ENCODE peak calls at places on chromosome 4, in four cellular contexts. C, T, L and Z are unnamed samples.

GRCh38 chr4:139176299-139177048 is 544 bp downstream of the ELF2 start:
- DNase-seq in C (peak), T (peak), L (peak), Z (peak)

GRCh38 chr4:81003549-81004240 is 26.8 kb upstream of the BMP3 start:
- DNase-seq in C (no peak), T (no peak), L (peak), Z (no peak)

GRCh38 chr4:7647932-7648812 is 213.4 kb upstream of the PSAPL1 start:
- DNase-seq in C (no peak), T (no peak), L (no peak), Z (no peak)

GRCh38 chr4:3675251-3676115 is 90.7 kb upstream of the ADRA2C start:
- DNase-seq in C (no peak), T (no peak), L (no peak), Z (no peak)

GRCh38 chr4:122152699-122153328 is 683 bp downstream of the BLTP1 start:
- DNase-seq in C (peak), T (no peak), L (peak), Z (peak)

GRCh38 chr4:17597517-17597916 is 16.9 kb upstream of the MED28 start:
- DNase-seq in C (no peak), T (no peak), L (no peak), Z (no peak)

GRCh38 chr4:55036405-55036804 is 89.0 kb downstream of the KDR start:
- DNase-seq in C (no peak), T (no peak), L (no peak), Z (no peak)

GRCh38 chr4:8322794-8323704 is 53.5 kb downstream of the HTRA3 start:
- DNase-seq in C (no peak), T (no peak), L (no peak), Z (no peak)

GRCh38 chr4:152807294-152807829 is 27.6 kb downstream of the ARFIP1 start:
- DNase-seq in C (no peak), T (no peak), L (no peak), Z (no peak)

GRCh38 chr4:84634961-84635360 is 52.0 kb downstream of the CDS1 start:
- DNase-seq in C (no peak), T (no peak), L (no peak), Z (no peak)

GRCh38 chr4:162497564-162498167 is 333.9 kb upstream of the FSTL5 start:
- DNase-seq in C (no peak), T (no peak), L (no peak), Z (no peak)

GRCh38 chr4:81790477-81790876 is 318.8 kb upstream of the RASGEF1B start:
- DNase-seq in C (no peak), T (no peak), L (no peak), Z (no peak)

GRCh38 chr4:140037353-140038030 is 116.5 kb downstream of the MAML3 start:
- DNase-seq in C (no peak), T (no peak), L (no peak), Z (no peak)

GRCh38 chr4:17912011-17912410 is 101.2 kb downstream of the NCAPG start:
- DNase-seq in C (no peak), T (no peak), L (no peak), Z (no peak)

GRCh38 chr4:125911481-125911880 is 596.7 kb downstream of the FAT4 start:
- DNase-seq in C (no peak), T (no peak), L (no peak), Z (no peak)

GRCh38 chr4:58515206-58515605 is 1405.0 kb upstream of the IGFBP7 start:
- DNase-seq in C (no peak), T (no peak), L (no peak), Z (no peak)

GRCh38 chr4:77349796-77350195 is 192.8 kb downstream of the CCNG2 start:
- DNase-seq in C (no peak), T (no peak), L (no peak), Z (no peak)

GRCh38 chr4:80058740-80059139 is 14.3 kb downstream of the ANTXR2 start:
- DNase-seq in C (no peak), T (no peak), L (no peak), Z (no peak)

GRCh38 chr4:59517007-59517406 is 1683.1 kb upstream of the ADGRL3 start:
- DNase-seq in C (no peak), T (no peak), L (no peak), Z (no peak)

GRCh38 chr4:99811850-99812249 is 4.8 kb upstream of the DAPP1 start:
- DNase-seq in C (no peak), T (no peak), L (peak), Z (no peak)

GRCh38 chr4:110165382-110166285 is 32.8 kb downstream of the ELOVL6 start:
- DNase-seq in C (peak), T (no peak), L (peak), Z (no peak)

GRCh38 chr4:55397024-55397520 is 1.3 kb downstream of the TMEM165 start:
- DNase-seq in C (peak), T (no peak), L (no peak), Z (no peak)

GRCh38 chr4:184267206-184267608 is 49.5 kb upstream of the ENPP6 start:
- DNase-seq in C (no peak), T (no peak), L (no peak), Z (no peak)

GRCh38 chr4:101306225-101306624 is 41.1 kb downstream of the PPP3CA start:
- DNase-seq in C (no peak), T (no peak), L (no peak), Z (no peak)

GRCh38 chr4:1212546-1213335 is 36.2 kb downstream of the CTBP1 start:
- DNase-seq in C (no peak), T (no peak), L (no peak), Z (no peak)

GRCh38 chr4:81030617-81031388 is at the start of gene BMP3:
- DNase-seq in C (peak), T (peak), L (peak), Z (peak)

GRCh38 chr4:183674153-183674552 is 15.1 kb downstream of the TRAPPC11 start:
- DNase-seq in C (no peak), T (no peak), L (no peak), Z (no peak)

GRCh38 chr4:52110171-52110570 is 59.1 kb downstream of the SPATA18 start:
- DNase-seq in C (no peak), T (no peak), L (no peak), Z (no peak)

GRCh38 chr4:2292679-2293108 is 30.8 kb upstream of the MXD4 start:
- DNase-seq in C (no peak), T (no peak), L (no peak), Z (no peak)

GRCh38 chr4:153518001-153518400 is 51.8 kb downstream of the TMEM131L start:
- DNase-seq in C (no peak), T (no peak), L (no peak), Z (no peak)

GRCh38 chr4:128287871-128288688 is 467 bp upstream of the PGRMC2 start:
- DNase-seq in C (peak), T (peak), L (peak), Z (peak)

GRCh38 chr4:128288689-128289106 is 1.1 kb upstream of the PGRMC2 start:
- DNase-seq in C (no peak), T (no peak), L (peak), Z (no peak)

GRCh38 chr4:128286474-128287158 is 997 bp downstream of the PGRMC2 start:
- DNase-seq in C (no peak), T (no peak), L (no peak), Z (no peak)

GRCh38 chr4:128285085-128286023 is 2.3 kb downstream of the PGRMC2 start:
- DNase-seq in C (no peak), T (no peak), L (no peak), Z (no peak)

DNA sequence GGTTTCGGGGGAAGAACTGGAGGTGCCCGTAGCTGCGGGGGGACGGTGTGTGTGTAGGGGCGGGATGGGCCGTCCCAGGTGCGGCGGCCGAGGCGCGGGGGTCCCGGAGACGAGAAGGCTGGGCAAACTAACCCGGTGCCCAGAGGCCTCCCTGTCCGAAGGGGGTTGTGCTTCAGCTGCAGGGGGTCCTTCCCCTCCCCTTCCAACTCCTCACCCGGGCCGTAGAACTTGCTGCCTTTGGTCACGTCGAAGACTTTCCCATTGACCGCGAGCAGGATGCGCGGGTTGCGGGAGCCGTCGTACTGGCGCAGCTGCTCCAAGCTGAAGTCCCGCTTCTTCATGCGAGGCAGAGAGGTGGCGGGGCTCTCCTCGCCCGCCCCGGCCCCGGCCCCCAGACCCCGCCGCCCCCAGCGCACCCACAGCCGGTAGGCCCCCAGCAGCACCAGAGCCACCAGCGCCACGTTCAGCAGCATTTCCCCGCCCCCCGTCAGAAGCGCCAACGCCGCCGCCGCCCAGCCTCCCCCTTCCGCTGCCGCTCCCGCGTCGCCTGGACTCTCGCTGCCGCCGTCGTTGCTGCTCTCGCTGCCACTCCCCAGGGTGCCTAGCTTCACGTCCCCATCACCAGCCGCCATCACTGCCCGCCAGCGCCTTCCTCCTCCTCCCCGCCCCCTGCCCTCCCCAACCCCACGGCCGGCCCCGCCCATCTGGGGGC is at the start of gene PGRMC2:
- DNase-seq in C (no peak), T (peak), L (peak), Z (peak)
- TF ChIP-seq CTCF in C (no peak), T (no peak), L (no peak), Z (no peak)

GRCh38 chr4:74625981-74626380 is 168.3 kb downstream of the BTC start:
- DNase-seq in C (no peak), T (no peak), L (no peak), Z (no peak)

GRCh38 chr4:74621616-74622015 is 172.7 kb downstream of the BTC start:
- DNase-seq in C (no peak), T (no peak), L (no peak), Z (no peak)

GRCh38 chr4:74619931-74620702 is 174.2 kb downstream of the BTC start:
- DNase-seq in C (no peak), T (no peak), L (no peak), Z (no peak)

GRCh38 chr4:74624351-74625151 is 169.8 kb downstream of the BTC start:
- DNase-seq in C (no peak), T (no peak), L (no peak), Z (no peak)

GRCh38 chr4:74623041-74623440 is 171.3 kb downstream of the BTC start:
- DNase-seq in C (peak), T (no peak), L (peak), Z (no peak)
- TF ChIP-seq CTCF in C (peak), T (no peak), L (peak), Z (peak)

GRCh38 chr4:177546745-177547144 is 104.5 kb upstream of the AGA start:
- DNase-seq in C (no peak), T (no peak), L (no peak), Z (no peak)
- TF ChIP-seq CTCF in C (no peak), T (no peak), L (no peak), Z (no peak)

DNA sequence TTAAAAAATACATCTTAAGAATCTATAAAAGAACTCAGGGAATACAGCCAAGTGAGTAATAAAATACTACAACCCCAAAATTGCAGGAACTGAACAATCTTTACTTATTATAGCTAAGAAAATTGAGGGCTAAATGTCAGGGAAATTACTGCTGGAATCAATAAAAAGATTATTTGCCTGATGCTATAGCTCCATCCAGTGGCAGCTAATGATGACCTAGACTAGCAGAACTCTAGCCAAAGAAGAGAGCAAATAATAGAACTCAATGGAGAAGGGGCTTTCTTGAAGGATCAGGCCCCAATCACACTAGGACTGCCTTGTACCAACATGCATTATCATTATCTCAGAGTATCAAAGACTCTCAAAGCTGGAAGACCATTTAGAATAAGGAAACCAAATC is 85.0 kb upstream of the FAM241A start:
- DNase-seq in C (no peak), T (no peak), L (no peak), Z (no peak)
- TF ChIP-seq CTCF in C (peak), T (no peak), L (peak), Z (peak)

GRCh38 chr4:90028460-90028859 is 98.7 kb upstream of the CCSER1 start:
- DNase-seq in C (no peak), T (no peak), L (no peak), Z (no peak)

GRCh38 chr4:90025248-90025647 is 101.9 kb upstream of the CCSER1 start:
- DNase-seq in C (no peak), T (no peak), L (no peak), Z (no peak)

GRCh38 chr4:90030953-90031352 is 96.2 kb upstream of the CCSER1 start:
- DNase-seq in C (no peak), T (no peak), L (no peak), Z (no peak)

GRCh38 chr4:90027565-90027964 is 99.6 kb upstream of the CCSER1 start:
- DNase-seq in C (no peak), T (no peak), L (no peak), Z (no peak)

GRCh38 chr4:90030202-90030601 is 97.0 kb upstream of the CCSER1 start:
- DNase-seq in C (no peak), T (no peak), L (no peak), Z (no peak)
- TF ChIP-seq CTCF in C (no peak), T (no peak), L (no peak), Z (no peak)

DNA sequence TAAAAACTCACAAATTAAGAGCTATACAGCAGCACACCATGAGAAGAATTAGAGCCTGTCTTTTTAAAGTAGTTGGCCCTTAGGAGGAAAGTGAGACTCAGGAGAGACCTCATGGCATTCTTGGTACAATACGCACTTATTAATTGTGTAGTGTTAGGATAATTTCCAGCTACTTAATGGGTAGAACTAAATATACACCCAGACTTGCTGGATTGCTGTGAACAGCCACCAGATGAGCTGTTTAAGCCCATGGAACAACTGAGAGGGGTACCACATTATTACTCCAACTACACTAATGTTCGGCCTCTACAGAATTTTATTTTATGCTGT is 13.6 kb downstream of the MFAP3L start:
- DNase-seq in C (no peak), T (no peak), L (no peak), Z (no peak)
- TF ChIP-seq CTCF in C (no peak), T (no peak), L (no peak), Z (no peak)